ENCODE peak calls at places on chromosomes 13 and 19, in five cellular contexts. A is transverse colon, C is K562, K is adrenal gland, I is tibial nerve. V is an unnamed sample.

GRCh38 chr13:41985788-41986508 is 25.0 kb upstream of the VWA8 start:
- DNase-seq in A (no peak), C (no peak), K (no peak), I (no peak), V (no peak)

GRCh38 chr19:48338253-48338755 is 13.0 kb downstream of the EMP3 start:
- DNase-seq in A (no peak), C (no peak), K (no peak), I (no peak), V (no peak)

GRCh38 chr19:1400281-1401137 is 833 bp downstream of the GAMT start:
- DNase-seq in A (no peak), C (peak; percentile 77), K (peak; percentile 74), I (no peak), V (no peak)

GRCh38 chr19:35350591-35350990 is 2.9 kb downstream of the FFAR1 start:
- DNase-seq in A (no peak), C (no peak), K (no peak), I (no peak), V (no peak)

GRCh38 chr13:110538632-110539031 is 22.9 kb downstream of the RAB20 start:
- DNase-seq in A (peak; percentile 45), C (no peak), K (no peak), I (no peak), V (no peak)

GRCh38 chr13:44004881-44005280 is 125.2 kb downstream of the LACC1 start:
- DNase-seq in A (no peak), C (no peak), K (no peak), I (no peak), V (peak; percentile 38)

GRCh38 chr13:34682406-34682805 is 259.7 kb upstream of the NBEA start:
- DNase-seq in A (no peak), C (no peak), K (no peak), I (no peak), V (no peak)

GRCh38 chr13:110391273-110391672 is 84.2 kb downstream of the COL4A2 start:
- DNase-seq in A (no peak), C (no peak), K (no peak), I (no peak), V (no peak)

GRCh38 chr13:22162889-22163288 is 492.0 kb downstream of the FGF9 start:
- DNase-seq in A (no peak), C (no peak), K (no peak), I (no peak), V (no peak)

GRCh38 chr13:49641810-49642291 is 13.5 kb downstream of the ARL11 start:
- DNase-seq in A (peak; percentile 33), C (peak; percentile 80), K (peak; percentile 52), I (peak; percentile 19), V (peak; percentile 39)

GRCh38 chr13:100051070-100051469 is 37.8 kb upstream of the PCCA start:
- DNase-seq in A (no peak), C (no peak), K (no peak), I (no peak), V (no peak)

GRCh38 chr13:52395704-52396103 is 10.3 kb downstream of the THSD1 start:
- DNase-seq in A (no peak), C (no peak), K (no peak), I (no peak), V (no peak)

DNA sequence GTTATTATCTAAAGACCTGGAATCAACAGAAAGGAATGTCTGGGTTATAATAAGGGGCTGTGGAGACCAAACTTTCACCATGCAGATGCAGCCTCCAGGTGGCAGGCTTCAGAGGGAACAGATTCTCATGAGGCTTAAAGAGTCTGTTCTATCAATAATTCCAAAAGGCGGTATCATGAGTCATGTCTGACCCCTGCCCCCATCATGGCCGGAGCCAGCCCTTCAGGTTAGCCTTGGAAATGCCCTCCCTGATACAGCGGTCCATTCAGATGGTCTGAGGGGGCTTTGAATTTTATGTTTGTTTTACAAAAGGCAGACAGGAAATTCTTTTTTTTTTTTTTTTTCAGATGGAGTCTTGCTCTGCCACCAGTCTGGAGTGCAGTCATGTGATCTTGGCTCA is 21.7 kb upstream of the LAMP1 start:
- DNase-seq in A (peak; percentile 43), C (peak; percentile 71), K (peak; percentile 60), I (no peak), V (peak; percentile 52)
- TF ChIP-seq POLR2A in A (no peak), C (no peak), K (no peak), I (no peak), V (no peak)

GRCh38 chr13:91647361-91647970 is 249.0 kb downstream of the GPC5 start:
- DNase-seq in A (peak; percentile 9), C (peak; percentile 77), K (peak; percentile 13), I (no peak), V (peak; percentile 23)
- TF ChIP-seq POLR2A in A (no peak), C (no peak), K (no peak), I (no peak), V (no peak)

GRCh38 chr19:19821366-19822147 is at the start of gene ZNF506:
- DNase-seq in A (peak; percentile 99), C (peak; percentile 6), K (peak; percentile 100), I (peak; percentile 100), V (peak; percentile 6)
- TF ChIP-seq POLR2A in A (peak; percentile 97), C (no peak), K (peak; percentile 96), I (peak; percentile 90), V (no peak)

GRCh38 chr13:108915634-108916497 is 286.5 kb downstream of the MYO16 start:
- DNase-seq in A (peak; percentile 81), C (peak; percentile 89), K (peak; percentile 98), I (peak; percentile 88), V (peak; percentile 84)
- TF ChIP-seq POLR2A in A (no peak), C (no peak), K (peak; percentile 93), I (peak; percentile 30), V (no peak)

DNA sequence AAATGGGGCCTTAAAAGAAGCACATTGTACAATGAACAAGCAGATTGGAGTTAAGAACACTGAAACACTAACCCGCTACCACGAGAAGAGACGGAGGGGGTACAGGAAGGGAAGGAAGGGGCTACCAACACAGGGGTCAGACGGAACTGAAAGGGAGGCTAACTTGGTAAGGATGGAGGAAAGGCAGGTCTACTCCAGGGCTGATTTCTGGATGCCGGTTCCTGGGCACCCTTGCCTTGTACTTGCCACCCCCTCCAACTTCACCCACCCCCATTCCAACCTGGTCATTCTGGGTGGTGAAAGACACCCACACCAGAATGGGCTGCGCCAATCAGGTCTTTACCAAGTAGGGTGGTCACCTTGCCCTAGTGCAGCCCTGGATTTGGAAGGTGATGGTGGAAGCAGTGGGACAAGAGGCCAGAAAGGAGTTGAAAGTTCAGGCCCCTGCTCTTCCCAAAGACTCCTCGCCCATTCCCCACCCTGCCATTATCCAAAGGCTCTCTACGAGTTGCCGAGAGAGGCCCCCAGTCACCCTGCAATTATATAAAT is 10.3 kb downstream of the ZNF574 start:
- DNase-seq in A (no peak), C (no peak), K (no peak), I (no peak), V (no peak)
- TF ChIP-seq POLR2A in A (no peak), C (no peak), K (no peak), I (no peak), V (no peak)

GRCh38 chr19:14571695-14572490 is at the start of gene NDUFB7:
- DNase-seq in A (peak; percentile 93), C (peak; percentile 98), K (peak; percentile 92), I (peak; percentile 77), V (peak; percentile 80)
- TF ChIP-seq POLR2A in A (peak; percentile 71), C (peak; percentile 91), K (peak; percentile 49), I (peak; percentile 48), V (peak; percentile 45)

GRCh38 chr19:7417671-7418324 is 69.1 kb downstream of the ARHGEF18 start:
- DNase-seq in A (no peak), C (peak; percentile 15), K (no peak), I (no peak), V (no peak)

GRCh38 chr19:7418575-7418974 is 69.8 kb downstream of the ARHGEF18 start:
- DNase-seq in A (no peak), C (no peak), K (no peak), I (no peak), V (no peak)

GRCh38 chr19:7421941-7422744 is 66.7 kb downstream of the PEX11G start:
- DNase-seq in A (no peak), C (no peak), K (no peak), I (no peak), V (peak; percentile 48)

GRCh38 chr19:7419777-7420439 is 68.9 kb downstream of the PEX11G start:
- DNase-seq in A (no peak), C (no peak), K (no peak), I (no peak), V (no peak)

DNA sequence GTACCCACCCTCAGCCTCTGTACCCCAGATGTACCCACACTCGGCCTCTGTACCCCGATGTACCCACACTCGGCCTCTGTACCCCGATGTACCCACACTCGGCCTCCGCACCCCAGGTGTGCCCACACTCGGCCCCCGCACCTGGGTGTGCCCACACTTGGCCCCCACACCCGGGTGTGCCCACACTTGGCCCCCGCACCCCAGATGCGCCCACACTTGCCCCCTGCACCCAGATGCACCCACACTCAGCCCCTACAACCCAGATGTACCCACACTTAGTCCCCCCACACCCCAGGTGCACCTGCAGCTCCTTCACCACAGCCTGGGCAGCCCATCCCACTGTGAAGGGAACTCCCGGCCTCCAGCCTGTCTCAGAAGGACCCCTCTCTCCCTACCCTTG is 69.7 kb downstream of the PEX11G start:
- DNase-seq in A (no peak), C (no peak), K (no peak), I (no peak), V (no peak)
- TF ChIP-seq POLR2A in A (no peak), C (no peak), K (no peak), I (no peak), V (no peak)

DNA sequence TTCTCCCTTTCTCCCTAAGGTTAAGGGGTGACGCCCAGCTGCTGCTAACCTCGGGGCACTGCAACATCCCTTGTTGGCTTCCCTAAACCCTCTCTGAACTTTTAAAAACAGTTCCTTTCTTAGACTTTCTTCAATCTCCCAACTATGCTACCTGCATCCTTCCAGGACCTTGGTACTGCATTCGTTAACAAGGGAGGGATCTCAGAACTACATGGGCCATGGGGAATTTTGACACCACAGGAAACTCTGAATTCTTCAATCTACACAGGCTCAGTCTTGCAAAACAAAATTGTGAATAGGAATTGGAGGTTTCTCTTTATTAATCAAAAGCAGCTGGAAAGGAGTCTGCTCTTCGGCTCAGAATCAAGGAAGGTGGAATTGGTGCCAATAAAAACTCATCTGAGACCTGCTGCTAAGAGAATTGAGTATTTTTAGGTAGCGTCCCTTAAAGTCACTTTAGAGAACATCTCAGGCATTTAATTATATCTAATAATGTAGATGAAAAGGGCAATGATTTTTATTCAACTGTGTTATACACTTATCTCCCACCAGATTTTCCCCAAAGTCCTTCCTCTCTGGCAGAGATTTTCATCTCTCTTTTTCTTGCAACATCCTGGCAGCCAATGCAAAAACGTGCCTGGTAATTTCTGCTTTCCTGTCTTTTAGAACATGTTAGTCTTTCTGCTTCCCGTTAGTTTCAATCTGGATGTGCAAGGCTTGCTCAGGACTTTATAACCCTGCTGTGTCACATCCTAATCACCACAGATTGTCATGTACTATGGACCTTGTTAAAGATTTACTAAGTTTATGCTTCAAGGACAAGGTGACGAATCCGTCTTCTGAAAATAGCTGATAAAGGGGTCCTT is 69.1 kb upstream of the SLC15A1 start:
- DNase-seq in A (no peak), C (no peak), K (peak; percentile 46), I (no peak), V (no peak)
- TF ChIP-seq POLR2A in A (no peak), C (no peak), K (no peak), I (no peak), V (no peak)

DNA sequence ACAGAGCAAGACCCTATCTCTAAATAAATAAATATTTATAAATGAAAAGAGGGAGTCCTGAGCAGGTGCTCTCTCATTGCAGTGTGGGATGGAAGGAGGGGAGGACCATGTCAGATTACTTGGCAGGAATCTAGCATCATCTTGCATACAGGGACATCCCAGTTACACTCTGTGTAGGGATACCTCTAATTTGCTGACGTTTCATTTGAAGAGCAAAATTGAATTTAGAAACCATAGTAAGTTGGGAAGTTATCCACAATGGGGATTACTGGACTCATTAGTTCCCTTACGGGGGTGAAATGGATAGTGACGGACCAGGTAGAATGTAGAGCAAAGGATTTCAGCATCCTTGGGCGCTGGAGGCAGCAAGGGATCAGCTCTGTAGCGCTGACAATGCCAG is 52.1 kb downstream of the ARHGEF18 start:
- DNase-seq in A (no peak), C (no peak), K (no peak), I (no peak), V (no peak)
- TF ChIP-seq POLR2A in A (no peak), C (no peak), K (no peak), I (no peak), V (no peak)